ENCODE peak calls at places on chromosomes 12 and 14, in six cellular contexts. B is right lobe of liver, R is heart left ventricle, W is right atrium auricular region, J is stomach, T is astrocyte. O is an unnamed sample.

GRCh38 chr12:98635657-98636323 is 8.8 kb downstream of the IKBIP start:
- DNase-seq in B (no peak), R (no peak), W (no peak), J (no peak), T (peak; percentile 85), O (no peak)

GRCh38 chr14:96484391-96484790 is 17.8 kb upstream of the PAPOLA start:
- DNase-seq in B (no peak), R (no peak), W (no peak), J (no peak), T (no peak), O (no peak)

GRCh38 chr14:69043007-69043444 is 63.9 kb upstream of the ACTN1 start:
- DNase-seq in B (peak; percentile 78), R (no peak), W (no peak), J (peak; percentile 51), T (no peak), O (no peak)

GRCh38 chr12:111028830-111029229 is 108.5 kb upstream of the MYL2 start:
- DNase-seq in B (no peak), R (no peak), W (no peak), J (no peak), T (no peak), O (no peak)

GRCh38 chr14:100067481-100067880 is 2.3 kb downstream of the EVL start:
- DNase-seq in B (no peak), R (no peak), W (no peak), J (no peak), T (no peak), O (no peak)

GRCh38 chr12:95838125-95838524 is 20.6 kb upstream of the SNRPF start:
- DNase-seq in B (peak; percentile 74), R (no peak), W (no peak), J (peak; percentile 64), T (peak; percentile 49), O (no peak)

GRCh38 chr12:57611116-57611809 is at the start of gene ARHGEF25:
- DNase-seq in B (peak; percentile 48), R (peak; percentile 91), W (no peak), J (peak; percentile 53), T (no peak), O (no peak)

GRCh38 chr12:130214686-130215370 is 52.6 kb downstream of the FZD10 start:
- DNase-seq in B (no peak), R (no peak), W (no peak), J (no peak), T (no peak), O (no peak)

GRCh38 chr12:54215990-54216579 is 27.3 kb upstream of the SMUG1 start:
- DNase-seq in B (no peak), R (no peak), W (no peak), J (no peak), T (no peak), O (no peak)

GRCh38 chr12:113881588-113881987 is 84.5 kb downstream of the RBM19 start:
- DNase-seq in B (no peak), R (no peak), W (no peak), J (no peak), T (no peak), O (no peak)

GRCh38 chr12:23686095-23686494 is 263.4 kb downstream of the SOX5 start:
- DNase-seq in B (no peak), R (no peak), W (no peak), J (no peak), T (no peak), O (no peak)

GRCh38 chr12:90246673-90247072 is 538.0 kb upstream of the ATP2B1 start:
- DNase-seq in B (no peak), R (no peak), W (no peak), J (no peak), T (no peak), O (no peak)

GRCh38 chr12:121916719-121917118 is 1.7 kb upstream of the CFAP251 start:
- DNase-seq in B (no peak), R (no peak), W (no peak), J (no peak), T (no peak), O (no peak)

GRCh38 chr12:34097213-34097612 is 74.9 kb downstream of the ALG10 start:
- DNase-seq in B (no peak), R (no peak), W (no peak), J (no peak), T (no peak), O (no peak)

GRCh38 chr12:94165670-94166069 is 17.3 kb downstream of the PLXNC1 start:
- DNase-seq in B (no peak), R (no peak), W (no peak), J (no peak), T (no peak), O (no peak)

GRCh38 chr14:33404054-33404453 is 465.4 kb downstream of the NPAS3 start:
- DNase-seq in B (no peak), R (no peak), W (no peak), J (no peak), T (peak; percentile 96), O (no peak)

GRCh38 chr14:66037361-66037760 is 448.8 kb upstream of the CCDC196 start:
- DNase-seq in B (no peak), R (no peak), W (no peak), J (no peak), T (no peak), O (no peak)

GRCh38 chr12:96399919-96400630 is at the start of gene CDK17:
- DNase-seq in B (peak; percentile 84), R (peak; percentile 92), W (peak; percentile 85), J (peak; percentile 85), T (peak; percentile 65), O (peak; percentile 13)

GRCh38 chr12:126718365-126718764 is 1548.6 kb upstream of the TMEM132C start:
- DNase-seq in B (no peak), R (no peak), W (no peak), J (no peak), T (no peak), O (no peak)

GRCh38 chr12:989751-990278 is 1.2 kb upstream of the ERC1 start:
- DNase-seq in B (no peak), R (no peak), W (peak; percentile 61), J (no peak), T (peak; percentile 72), O (no peak)

GRCh38 chr14:51370758-51371386 is 130.8 kb downstream of the TMX1 start:
- DNase-seq in B (no peak), R (no peak), W (no peak), J (no peak), T (no peak), O (no peak)

GRCh38 chr12:53253298-53253697 is 14.8 kb upstream of the ESPL1 start:
- DNase-seq in B (no peak), R (no peak), W (no peak), J (no peak), T (no peak), O (no peak)

GRCh38 chr14:94388027-94388895 is at the start of gene SERPINA1:
- DNase-seq in B (peak; percentile 89), R (no peak), W (no peak), J (peak; percentile 71), T (peak; percentile 84), O (no peak)

GRCh38 chr12:57224973-57225679 is 4.4 kb upstream of the SHMT2 start:
- DNase-seq in B (peak; percentile 79), R (no peak), W (no peak), J (peak; percentile 64), T (no peak), O (no peak)

GRCh38 chr12:108611884-108612415 is 14.1 kb upstream of the TMEM119 start:
- DNase-seq in B (no peak), R (no peak), W (no peak), J (no peak), T (peak; percentile 96), O (no peak)

GRCh38 chr12:41905703-41906297 is 238.9 kb downstream of the GXYLT1 start:
- DNase-seq in B (no peak), R (no peak), W (no peak), J (no peak), T (no peak), O (no peak)
- TF ChIP-seq CTCF in B (no peak), R (no peak), W (no peak), J (no peak), T (no peak), O (no peak)

DNA sequence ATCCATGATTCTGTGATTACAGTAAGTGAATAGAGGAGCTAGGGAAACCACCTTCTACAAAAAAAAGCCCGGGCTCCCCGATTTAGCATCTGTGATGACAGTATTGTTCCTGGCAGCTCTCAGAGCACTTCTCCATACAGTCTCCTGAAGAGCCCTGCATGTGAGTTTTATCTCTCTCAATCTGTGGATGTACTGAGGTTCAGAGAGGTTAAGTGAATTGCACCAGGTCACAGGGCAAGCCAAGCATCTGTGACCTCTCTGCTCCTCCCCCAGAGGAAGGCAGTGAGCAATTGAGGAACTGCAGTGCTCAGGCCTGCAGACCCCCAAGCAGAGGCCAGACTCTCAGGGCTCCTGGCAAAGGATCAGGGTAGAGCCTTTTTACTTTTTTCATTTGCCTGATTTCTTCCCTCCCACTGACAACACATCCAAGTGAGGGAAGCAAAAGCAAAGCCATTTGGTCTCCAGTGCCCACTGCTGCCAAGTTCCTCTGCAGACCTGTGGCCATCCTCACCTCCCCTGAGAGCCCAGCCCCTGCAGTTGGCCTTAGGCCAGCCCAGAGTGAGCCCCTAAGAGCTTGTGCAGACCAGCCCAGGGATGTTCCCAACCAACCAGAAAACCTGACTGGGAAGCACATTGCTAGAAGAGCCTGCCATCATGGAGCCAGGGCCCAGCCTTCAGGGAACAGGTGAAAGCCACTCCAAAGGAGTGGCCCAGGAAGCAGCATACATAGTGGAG is 47.6 kb upstream of the PNMA1 start:
- DNase-seq in B (no peak), R (no peak), W (no peak), J (no peak), T (no peak), O (no peak)
- H3K27ac ChIP-seq in B (peak overlapping the region; percentile 99), R (peak overlapping the region; percentile 99), W (peak overlapping the region; percentile 99), J (peak overlapping the region; percentile 100), T (no peak overlapping the region), O (peak overlapping the region; percentile 100)

GRCh38 chr12:26734510-26735248 is 98.3 kb downstream of the ITPR2 start:
- DNase-seq in B (no peak), R (no peak), W (no peak), J (no peak), T (no peak), O (no peak)

GRCh38 chr12:26732010-26732908 is 100.7 kb downstream of the ITPR2 start:
- DNase-seq in B (no peak), R (no peak), W (no peak), J (no peak), T (no peak), O (no peak)

GRCh38 chr12:26737487-26738030 is 95.4 kb downstream of the ITPR2 start:
- DNase-seq in B (no peak), R (no peak), W (no peak), J (no peak), T (no peak), O (no peak)

GRCh38 chr12:26736563-26737486 is 96.2 kb downstream of the ITPR2 start:
- DNase-seq in B (no peak), R (no peak), W (no peak), J (no peak), T (peak; percentile 51), O (no peak)

DNA sequence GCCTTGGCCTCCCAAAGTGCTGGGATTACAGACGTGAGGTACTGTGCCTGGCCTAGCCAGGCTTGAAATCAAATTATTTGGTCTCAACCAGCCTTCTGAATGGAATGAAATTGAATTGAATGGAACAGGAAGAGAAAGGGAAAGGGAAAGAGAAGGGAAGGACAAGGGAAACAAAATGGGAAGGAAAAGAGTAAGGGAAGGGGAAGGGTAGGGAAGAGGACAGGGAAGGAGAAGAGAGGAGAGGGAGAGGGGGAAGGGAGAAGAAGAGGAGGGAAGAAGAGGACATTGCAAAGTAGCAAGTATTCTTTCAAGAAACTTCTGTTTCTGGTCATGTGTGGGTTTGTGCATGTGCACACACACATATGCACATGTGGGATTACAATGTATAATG is 97.8 kb downstream of the ITPR2 start:
- DNase-seq in B (no peak), R (no peak), W (no peak), J (no peak), T (no peak), O (no peak)
- H3K4me1 ChIP-seq in B (peaks cover 72% of the 10 kb centered on the region), R (peaks cover 55% of the 10 kb centered on the region), W (no peaks in the 10 kb centered on the region), J (peaks cover 4% of the 10 kb centered on the region), T (no peaks in the 10 kb centered on the region), O (no peaks in the 10 kb centered on the region)

GRCh38 chr14:34472706-34473279 is 10.8 kb upstream of the SPTSSA start:
- DNase-seq in B (no peak), R (no peak), W (no peak), J (no peak), T (no peak), O (no peak)
- TF ChIP-seq CTCF in B (no peak), R (no peak), W (no peak), J (no peak), T (no peak), O (no peak)